ENCODE peak calls at places on chromosomes 7 and 10, in nine cellular contexts. One of them, this sample, is unnamed.

GRCh38 chr10:78957471-78958039 is 111.2 kb upstream of the ZMIZ1 start:
- DNase-seq in activated CD8-positive, alpha-beta T cell treated with anti-CD3 and anti-CD28 coated beads for 36 hours: no peak
- DNase-seq in ACHN: no peak
- DNase-seq in GM03348: no peak
- DNase-seq in naive B cell: no peak
- DNase-seq in H9: no peak
- DNase-seq in T-helper 1 cell: no peak
- DNase-seq in spleen: no peak
- DNase-seq in NCI-H2029: no peak
- DNase-seq in this sample: no peak

GRCh38 chr10:90605506-90605905 is 252.3 kb downstream of the HTR7 start:
- DNase-seq in activated CD8-positive, alpha-beta T cell treated with anti-CD3 and anti-CD28 coated beads for 36 hours: no peak
- DNase-seq in ACHN: no peak
- DNase-seq in GM03348: no peak
- DNase-seq in naive B cell: no peak
- DNase-seq in H9: no peak
- DNase-seq in T-helper 1 cell: no peak
- DNase-seq in spleen: no peak
- DNase-seq in NCI-H2029: no peak
- DNase-seq in this sample: no peak

GRCh38 chr10:84588971-84589370 is 260.6 kb downstream of the CCSER2 start:
- DNase-seq in activated CD8-positive, alpha-beta T cell treated with anti-CD3 and anti-CD28 coated beads for 36 hours: no peak
- DNase-seq in ACHN: no peak
- DNase-seq in GM03348: no peak
- DNase-seq in naive B cell: no peak
- DNase-seq in H9: no peak
- DNase-seq in T-helper 1 cell: no peak
- DNase-seq in spleen: peak; percentile 51
- DNase-seq in NCI-H2029: no peak
- DNase-seq in this sample: no peak

GRCh38 chr7:18570890-18571478 is 75.4 kb downstream of the HDAC9 start:
- DNase-seq in activated CD8-positive, alpha-beta T cell treated with anti-CD3 and anti-CD28 coated beads for 36 hours: no peak
- DNase-seq in ACHN: peak; percentile 79
- DNase-seq in GM03348: peak; percentile 60
- DNase-seq in naive B cell: no peak
- DNase-seq in H9: no peak
- DNase-seq in T-helper 1 cell: no peak
- DNase-seq in spleen: no peak
- DNase-seq in NCI-H2029: peak; percentile 59
- DNase-seq in this sample: no peak

GRCh38 chr10:123965973-123966895 is 74.6 kb upstream of the CPXM2 start:
- DNase-seq in activated CD8-positive, alpha-beta T cell treated with anti-CD3 and anti-CD28 coated beads for 36 hours: no peak
- DNase-seq in ACHN: no peak
- DNase-seq in GM03348: peak; percentile 49
- DNase-seq in naive B cell: no peak
- DNase-seq in H9: no peak
- DNase-seq in T-helper 1 cell: no peak
- DNase-seq in spleen: no peak
- DNase-seq in NCI-H2029: no peak
- DNase-seq in this sample: no peak

GRCh38 chr7:44265733-44266132 is 59.7 kb downstream of the CAMK2B start:
- DNase-seq in activated CD8-positive, alpha-beta T cell treated with anti-CD3 and anti-CD28 coated beads for 36 hours: no peak
- DNase-seq in ACHN: no peak
- DNase-seq in GM03348: no peak
- DNase-seq in naive B cell: no peak
- DNase-seq in H9: no peak
- DNase-seq in T-helper 1 cell: no peak
- DNase-seq in spleen: no peak
- DNase-seq in NCI-H2029: no peak
- DNase-seq in this sample: no peak

GRCh38 chr10:124578231-124579002 is 116.8 kb downstream of the LHPP start:
- DNase-seq in activated CD8-positive, alpha-beta T cell treated with anti-CD3 and anti-CD28 coated beads for 36 hours: no peak
- DNase-seq in ACHN: no peak
- DNase-seq in GM03348: no peak
- DNase-seq in naive B cell: no peak
- DNase-seq in H9: no peak
- DNase-seq in T-helper 1 cell: no peak
- DNase-seq in spleen: peak; percentile 61
- DNase-seq in NCI-H2029: no peak
- DNase-seq in this sample: no peak

GRCh38 chr10:102397222-102398171 is 2.0 kb downstream of the NFKB2 start:
- DNase-seq in activated CD8-positive, alpha-beta T cell treated with anti-CD3 and anti-CD28 coated beads for 36 hours: no peak
- DNase-seq in ACHN: no peak
- DNase-seq in GM03348: no peak
- DNase-seq in naive B cell: no peak
- DNase-seq in H9: no peak
- DNase-seq in T-helper 1 cell: no peak
- DNase-seq in spleen: no peak
- DNase-seq in NCI-H2029: no peak
- DNase-seq in this sample: no peak

GRCh38 chr10:60257767-60258428 is 131.8 kb downstream of the ANK3 start:
- DNase-seq in activated CD8-positive, alpha-beta T cell treated with anti-CD3 and anti-CD28 coated beads for 36 hours: no peak
- DNase-seq in ACHN: no peak
- DNase-seq in GM03348: no peak
- DNase-seq in naive B cell: no peak
- DNase-seq in H9: no peak
- DNase-seq in T-helper 1 cell: no peak
- DNase-seq in spleen: no peak
- DNase-seq in NCI-H2029: no peak
- DNase-seq in this sample: no peak

GRCh38 chr10:20922461-20922860 is 25.4 kb upstream of the NEBL start:
- DNase-seq in activated CD8-positive, alpha-beta T cell treated with anti-CD3 and anti-CD28 coated beads for 36 hours: no peak
- DNase-seq in ACHN: no peak
- DNase-seq in GM03348: no peak
- DNase-seq in naive B cell: no peak
- DNase-seq in H9: no peak
- DNase-seq in T-helper 1 cell: no peak
- DNase-seq in spleen: no peak
- DNase-seq in NCI-H2029: no peak
- DNase-seq in this sample: no peak

GRCh38 chr10:43084812-43085211 is 7.9 kb downstream of the RET start:
- DNase-seq in activated CD8-positive, alpha-beta T cell treated with anti-CD3 and anti-CD28 coated beads for 36 hours: no peak
- DNase-seq in ACHN: no peak
- DNase-seq in GM03348: no peak
- DNase-seq in naive B cell: no peak
- DNase-seq in H9: no peak
- DNase-seq in T-helper 1 cell: no peak
- DNase-seq in spleen: no peak
- DNase-seq in NCI-H2029: no peak
- DNase-seq in this sample: no peak

GRCh38 chr10:131748831-131749766 is 151.7 kb upstream of the PPP2R2D start:
- DNase-seq in activated CD8-positive, alpha-beta T cell treated with anti-CD3 and anti-CD28 coated beads for 36 hours: no peak
- DNase-seq in ACHN: no peak
- DNase-seq in GM03348: no peak
- DNase-seq in naive B cell: no peak
- DNase-seq in H9: no peak
- DNase-seq in T-helper 1 cell: no peak
- DNase-seq in spleen: no peak
- DNase-seq in NCI-H2029: no peak
- DNase-seq in this sample: no peak

GRCh38 chr7:69645683-69646082 is 47.4 kb downstream of the AUTS2 start:
- DNase-seq in activated CD8-positive, alpha-beta T cell treated with anti-CD3 and anti-CD28 coated beads for 36 hours: no peak
- DNase-seq in ACHN: no peak
- DNase-seq in GM03348: no peak
- DNase-seq in naive B cell: no peak
- DNase-seq in H9: peak; percentile 54
- DNase-seq in T-helper 1 cell: no peak
- DNase-seq in spleen: no peak
- DNase-seq in NCI-H2029: no peak
- DNase-seq in this sample: no peak

GRCh38 chr7:94223375-94224084 is 171.2 kb upstream of the COL1A2 start:
- DNase-seq in activated CD8-positive, alpha-beta T cell treated with anti-CD3 and anti-CD28 coated beads for 36 hours: no peak
- DNase-seq in ACHN: peak; percentile 92
- DNase-seq in GM03348: peak; percentile 24
- DNase-seq in naive B cell: peak; percentile 2
- DNase-seq in H9: peak; percentile 81
- DNase-seq in T-helper 1 cell: no peak
- DNase-seq in spleen: no peak
- DNase-seq in NCI-H2029: no peak
- DNase-seq in this sample: peak; percentile 14

GRCh38 chr7:129006636-129007414 is 48.1 kb downstream of the TNPO3 start:
- DNase-seq in activated CD8-positive, alpha-beta T cell treated with anti-CD3 and anti-CD28 coated beads for 36 hours: no peak
- DNase-seq in ACHN: peak; percentile 60
- DNase-seq in GM03348: no peak
- DNase-seq in naive B cell: no peak
- DNase-seq in H9: no peak
- DNase-seq in T-helper 1 cell: no peak
- DNase-seq in spleen: no peak
- DNase-seq in NCI-H2029: no peak
- DNase-seq in this sample: no peak

GRCh38 chr7:148708026-148708685 is 9.5 kb downstream of the CUL1 start:
- DNase-seq in activated CD8-positive, alpha-beta T cell treated with anti-CD3 and anti-CD28 coated beads for 36 hours: no peak
- DNase-seq in ACHN: no peak
- DNase-seq in GM03348: no peak
- DNase-seq in naive B cell: no peak
- DNase-seq in H9: no peak
- DNase-seq in T-helper 1 cell: no peak
- DNase-seq in spleen: no peak
- DNase-seq in NCI-H2029: no peak
- DNase-seq in this sample: no peak

GRCh38 chr10:21100871-21101514 is 203.9 kb upstream of the NEBL start:
- DNase-seq in activated CD8-positive, alpha-beta T cell treated with anti-CD3 and anti-CD28 coated beads for 36 hours: peak; percentile 20
- DNase-seq in ACHN: no peak
- DNase-seq in GM03348: no peak
- DNase-seq in naive B cell: no peak
- DNase-seq in H9: no peak
- DNase-seq in T-helper 1 cell: peak; percentile 3
- DNase-seq in spleen: no peak
- DNase-seq in NCI-H2029: no peak
- DNase-seq in this sample: no peak

GRCh38 chr10:76218045-76218444 is 786.6 kb downstream of the LRMDA start:
- DNase-seq in activated CD8-positive, alpha-beta T cell treated with anti-CD3 and anti-CD28 coated beads for 36 hours: no peak
- DNase-seq in ACHN: no peak
- DNase-seq in GM03348: no peak
- DNase-seq in naive B cell: no peak
- DNase-seq in H9: no peak
- DNase-seq in T-helper 1 cell: no peak
- DNase-seq in spleen: no peak
- DNase-seq in NCI-H2029: no peak
- DNase-seq in this sample: no peak

GRCh38 chr10:88989824-88990527 is 622 bp upstream of the FAS start:
- DNase-seq in activated CD8-positive, alpha-beta T cell treated with anti-CD3 and anti-CD28 coated beads for 36 hours: peak; percentile 16
- DNase-seq in ACHN: no peak
- DNase-seq in GM03348: peak; percentile 76
- DNase-seq in naive B cell: no peak
- DNase-seq in H9: no peak
- DNase-seq in T-helper 1 cell: no peak
- DNase-seq in spleen: no peak
- DNase-seq in NCI-H2029: no peak
- DNase-seq in this sample: peak; percentile 86

GRCh38 chr7:66423729-66424128 is 205.0 kb upstream of the KCTD7 start:
- DNase-seq in activated CD8-positive, alpha-beta T cell treated with anti-CD3 and anti-CD28 coated beads for 36 hours: no peak
- DNase-seq in ACHN: no peak
- DNase-seq in GM03348: no peak
- DNase-seq in naive B cell: no peak
- DNase-seq in H9: no peak
- DNase-seq in T-helper 1 cell: no peak
- DNase-seq in spleen: no peak
- DNase-seq in NCI-H2029: no peak
- DNase-seq in this sample: no peak

GRCh38 chr7:20597339-20597738 is 18.1 kb upstream of the ABCB5 start:
- DNase-seq in activated CD8-positive, alpha-beta T cell treated with anti-CD3 and anti-CD28 coated beads for 36 hours: no peak
- DNase-seq in ACHN: no peak
- DNase-seq in GM03348: no peak
- DNase-seq in naive B cell: no peak
- DNase-seq in H9: no peak
- DNase-seq in T-helper 1 cell: no peak
- DNase-seq in spleen: no peak
- DNase-seq in NCI-H2029: no peak
- DNase-seq in this sample: no peak

GRCh38 chr10:7788640-7789335 is 811 bp downstream of the ATP5F1C start:
- DNase-seq in activated CD8-positive, alpha-beta T cell treated with anti-CD3 and anti-CD28 coated beads for 36 hours: no peak
- DNase-seq in ACHN: peak; percentile 56
- DNase-seq in GM03348: peak; percentile 12
- DNase-seq in naive B cell: no peak
- DNase-seq in H9: no peak
- DNase-seq in T-helper 1 cell: peak; percentile 50
- DNase-seq in spleen: no peak
- DNase-seq in NCI-H2029: peak; percentile 4
- DNase-seq in this sample: no peak

GRCh38 chr7:50159154-50159553 is 66.1 kb upstream of the ZPBP start:
- DNase-seq in activated CD8-positive, alpha-beta T cell treated with anti-CD3 and anti-CD28 coated beads for 36 hours: no peak
- DNase-seq in ACHN: no peak
- DNase-seq in GM03348: no peak
- DNase-seq in naive B cell: no peak
- DNase-seq in H9: no peak
- DNase-seq in T-helper 1 cell: no peak
- DNase-seq in spleen: no peak
- DNase-seq in NCI-H2029: no peak
- DNase-seq in this sample: no peak

GRCh38 chr7:65250697-65251395 is 122.8 kb upstream of the ZNF92 start:
- DNase-seq in activated CD8-positive, alpha-beta T cell treated with anti-CD3 and anti-CD28 coated beads for 36 hours: no peak
- DNase-seq in ACHN: no peak
- DNase-seq in GM03348: no peak
- DNase-seq in naive B cell: no peak
- DNase-seq in H9: peak; percentile 39
- DNase-seq in T-helper 1 cell: no peak
- DNase-seq in spleen: peak; percentile 54
- DNase-seq in NCI-H2029: no peak
- DNase-seq in this sample: no peak

GRCh38 chr7:96657347-96658010 is 52.2 kb downstream of the SEM1 start:
- DNase-seq in activated CD8-positive, alpha-beta T cell treated with anti-CD3 and anti-CD28 coated beads for 36 hours: no peak
- DNase-seq in ACHN: no peak
- DNase-seq in GM03348: no peak
- DNase-seq in naive B cell: no peak
- DNase-seq in H9: peak; percentile 55
- DNase-seq in T-helper 1 cell: no peak
- DNase-seq in spleen: no peak
- DNase-seq in NCI-H2029: no peak
- DNase-seq in this sample: no peak

GRCh38 chr10:114933588-114933987 is 4.4 kb upstream of the TRUB1 start:
- DNase-seq in activated CD8-positive, alpha-beta T cell treated with anti-CD3 and anti-CD28 coated beads for 36 hours: peak; percentile 48
- DNase-seq in ACHN: no peak
- DNase-seq in GM03348: no peak
- DNase-seq in naive B cell: no peak
- DNase-seq in H9: no peak
- DNase-seq in T-helper 1 cell: peak; percentile 14
- DNase-seq in spleen: no peak
- DNase-seq in NCI-H2029: no peak
- DNase-seq in this sample: no peak

GRCh38 chr7:21542891-21543527 is at the start of gene DNAH11:
- DNase-seq in activated CD8-positive, alpha-beta T cell treated with anti-CD3 and anti-CD28 coated beads for 36 hours: peak; percentile 32
- DNase-seq in ACHN: peak; percentile 66
- DNase-seq in GM03348: peak; percentile 45
- DNase-seq in naive B cell: no peak
- DNase-seq in H9: peak; percentile 86
- DNase-seq in T-helper 1 cell: peak; percentile 23
- DNase-seq in spleen: peak; percentile 77
- DNase-seq in NCI-H2029: no peak
- DNase-seq in this sample: no peak

GRCh38 chr7:36280840-36281812 is 108.5 kb upstream of the ANLN start:
- DNase-seq in activated CD8-positive, alpha-beta T cell treated with anti-CD3 and anti-CD28 coated beads for 36 hours: no peak
- DNase-seq in ACHN: peak; percentile 87
- DNase-seq in GM03348: peak; percentile 90
- DNase-seq in naive B cell: no peak
- DNase-seq in H9: peak; percentile 74
- DNase-seq in T-helper 1 cell: peak; percentile 57
- DNase-seq in spleen: no peak
- DNase-seq in NCI-H2029: peak; percentile 48
- DNase-seq in this sample: peak; percentile 53

GRCh38 chr10:130453721-130454542 is 317.7 kb downstream of the GLRX3 start:
- DNase-seq in activated CD8-positive, alpha-beta T cell treated with anti-CD3 and anti-CD28 coated beads for 36 hours: no peak
- DNase-seq in ACHN: no peak
- DNase-seq in GM03348: no peak
- DNase-seq in naive B cell: no peak
- DNase-seq in H9: peak; percentile 18
- DNase-seq in T-helper 1 cell: no peak
- DNase-seq in spleen: no peak
- DNase-seq in NCI-H2029: no peak
- DNase-seq in this sample: no peak

GRCh38 chr10:30738416-30738815 is 108.9 kb upstream of the LYZL2 start:
- DNase-seq in activated CD8-positive, alpha-beta T cell treated with anti-CD3 and anti-CD28 coated beads for 36 hours: no peak
- DNase-seq in ACHN: no peak
- DNase-seq in GM03348: no peak
- DNase-seq in naive B cell: no peak
- DNase-seq in H9: no peak
- DNase-seq in T-helper 1 cell: no peak
- DNase-seq in spleen: no peak
- DNase-seq in NCI-H2029: no peak
- DNase-seq in this sample: no peak

GRCh38 chr7:51700593-51701215 is 384.1 kb upstream of the COBL start:
- DNase-seq in activated CD8-positive, alpha-beta T cell treated with anti-CD3 and anti-CD28 coated beads for 36 hours: no peak
- DNase-seq in ACHN: no peak
- DNase-seq in GM03348: no peak
- DNase-seq in naive B cell: no peak
- DNase-seq in H9: no peak
- DNase-seq in T-helper 1 cell: no peak
- DNase-seq in spleen: no peak
- DNase-seq in NCI-H2029: no peak
- DNase-seq in this sample: no peak

This sample was measured in GM04504.